ENCODE peak calls at places on chromosomes 2 and 18, in six cellular contexts. T is fibroblast of lung; X is right lobe of liver; F is naive thymus-derived CD4-positive, alpha-beta T cell; Y is PC-3; C is A549. K is an unnamed sample.

GRCh38 chr18:48028716-48029115 is 98.3 kb upstream of the SMAD2 start:
- DNase-seq in T (no peak), X (no peak), F (no peak), Y (peak; percentile 23), C (no peak), K (no peak)

GRCh38 chr2:224520064-224520463 is 65.1 kb downstream of the CUL3 start:
- DNase-seq in T (peak; percentile 81), X (no peak), F (peak; percentile 2), Y (peak; percentile 57), C (no peak), K (no peak)

GRCh38 chr2:17757321-17757720 is 3.4 kb downstream of the GEN1 start:
- DNase-seq in T (peak; percentile 76), X (peak; percentile 50), F (no peak), Y (peak; percentile 12), C (no peak), K (no peak)

GRCh38 chr18:75241705-75242104 is 31.1 kb downstream of the TSHZ1 start:
- DNase-seq in T (no peak), X (no peak), F (no peak), Y (no peak), C (no peak), K (no peak)

GRCh38 chr2:171185941-171186340 is 25.2 kb upstream of the TLK1 start:
- DNase-seq in T (peak; percentile 86), X (no peak), F (no peak), Y (peak; percentile 77), C (no peak), K (no peak)

GRCh38 chr2:237882510-237883481 is 23.4 kb downstream of the RAMP1 start:
- DNase-seq in T (no peak), X (no peak), F (no peak), Y (no peak), C (no peak), K (no peak)

GRCh38 chr18:903703-904102 is 968 bp upstream of the ADCYAP1 start:
- DNase-seq in T (peak; percentile 49), X (no peak), F (peak; percentile 24), Y (peak; percentile 57), C (no peak), K (peak; percentile 14)

GRCh38 chr18:45248240-45248903 is 366.9 kb upstream of the SLC14A2 start:
- DNase-seq in T (peak; percentile 96), X (peak; percentile 46), F (no peak), Y (no peak), C (no peak), K (no peak)

GRCh38 chr18:8562914-8563313 is 46.3 kb upstream of the RAB12 start:
- DNase-seq in T (no peak), X (no peak), F (no peak), Y (no peak), C (no peak), K (no peak)

GRCh38 chr2:44487052-44487451 is 125.3 kb downstream of the CAMKMT start:
- DNase-seq in T (no peak), X (no peak), F (no peak), Y (no peak), C (no peak), K (no peak)

GRCh38 chr2:33133436-33133835 is 186.7 kb downstream of the LTBP1 start:
- DNase-seq in T (peak; percentile 57), X (peak; percentile 86), F (no peak), Y (no peak), C (no peak), K (no peak)
- H3K27ac ChIP-seq in T (peak overlapping the region; percentile 98), X (peak overlapping the region; percentile 74), F (no peak overlapping the region), Y (peak overlapping the region; percentile 89), C (peak overlapping the region; percentile 64), K (peak overlapping the region; percentile 9)

GRCh38 chr18:59961086-59961485 is 61.3 kb downstream of the PMAIP1 start:
- DNase-seq in T (no peak), X (no peak), F (no peak), Y (no peak), C (no peak), K (no peak)
- H3K27ac ChIP-seq in T (no peak overlapping the region), X (no peak overlapping the region), F (no peak overlapping the region), Y (no peak overlapping the region), C (no peak overlapping the region), K (no peak overlapping the region)

GRCh38 chr2:172929644-172930043 is 146.0 kb upstream of the MAP3K20 start:
- DNase-seq in T (no peak), X (no peak), F (no peak), Y (no peak), C (no peak), K (no peak)
- H3K27ac ChIP-seq in T (no peak overlapping the region), X (no peak overlapping the region), F (no peak overlapping the region), Y (no peak overlapping the region), C (no peak overlapping the region), K (no peak overlapping the region)

DNA sequence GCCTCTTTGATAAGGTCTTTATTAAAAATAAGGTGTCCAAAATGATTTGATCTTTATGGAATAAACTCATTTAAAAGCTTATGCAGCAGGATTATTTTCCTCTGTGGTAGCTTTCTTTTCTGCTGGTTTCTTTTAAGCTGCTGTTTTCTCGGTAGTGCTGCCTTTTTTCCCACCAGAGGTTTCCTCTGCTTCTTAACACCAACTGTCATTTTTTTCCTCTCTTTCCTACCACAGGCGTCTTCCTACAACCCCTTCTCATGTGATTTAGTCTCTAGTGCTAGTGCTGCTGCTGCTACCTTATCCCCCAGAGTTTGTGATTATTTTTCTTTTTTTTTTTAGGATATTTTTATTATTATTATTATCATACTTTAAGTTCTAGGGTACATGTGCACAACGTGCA is 102.1 kb upstream of the PGAP1 start:
- DNase-seq in T (no peak), X (no peak), F (no peak), Y (no peak), C (no peak), K (no peak)
- H3K27ac ChIP-seq in T (no peak overlapping the region), X (no peak overlapping the region), F (no peak overlapping the region), Y (no peak overlapping the region), C (no peak overlapping the region), K (no peak overlapping the region)

GRCh38 chr2:208726242-208726641 is 319.6 kb downstream of the PTH2R start:
- DNase-seq in T (no peak), X (no peak), F (no peak), Y (no peak), C (no peak), K (no peak)

GRCh38 chr2:208722737-208723136 is 316.1 kb downstream of the PTH2R start:
- DNase-seq in T (no peak), X (no peak), F (no peak), Y (no peak), C (no peak), K (no peak)

GRCh38 chr2:208725280-208725679 is 318.7 kb downstream of the PTH2R start:
- DNase-seq in T (no peak), X (no peak), F (no peak), Y (no peak), C (no peak), K (no peak)
- H3K27ac ChIP-seq in T (no peak overlapping the region), X (no peak overlapping the region), F (no peak overlapping the region), Y (no peak overlapping the region), C (no peak overlapping the region), K (no peak overlapping the region)

K was measured in SK-N-MC.